ENCODE peak calls at places on chromosomes 13 and 19, in six cellular contexts. N is kidney tubule cell; F is stimulated activated CD4-positive, alpha-beta T cell treated with anti-CD3 and anti-CD28 coated beads, Interleukin-1b, Interleukin-23, amount 100 ng/mL, for 24 hours; Y is stimulated activated CD8-positive, alpha-beta memory T cell treated with anti-CD3 and anti-CD28 coated beads, Interleukin-15, amount 100 ng/mL, for 1 hour; E is naive thymus-derived CD4-positive, alpha-beta T cell; R is AG20443. T is an unnamed sample.

GRCh38 chr19:28465317-28466086 is 747.4 kb downstream of the UQCRFS1 start:
- DNase-seq in E (no peak), R (peak), Y (no peak), N (peak), F (no peak), T (no peak)

GRCh38 chr19:44876930-44877530 is 14.0 kb upstream of the TOMM40 start:
- DNase-seq in E (no peak), R (no peak), N (no peak), F (no peak), Y (no peak), T (no peak)

GRCh38 chr13:111532111-111532510 is 211.7 kb downstream of the TEX29 start:
- DNase-seq in F (no peak), N (no peak), Y (no peak), R (no peak), E (no peak), T (no peak)

GRCh38 chr19:390386-391198 is 18.4 kb downstream of the C2CD4C start:
- DNase-seq in R (no peak), F (no peak), E (no peak), Y (no peak), N (no peak), T (no peak)

GRCh38 chr19:15640294-15640903 is at the start of gene CYP4F3:
- DNase-seq in Y (no peak), N (peak), F (no peak), E (no peak), R (no peak), T (no peak)

GRCh38 chr13:113105032-113105993 is at the start of gene F7:
- DNase-seq in E (no peak), R (peak), F (no peak), N (no peak), Y (no peak), T (no peak)

GRCh38 chr19:405138-405965 is 3.6 kb downstream of the C2CD4C start:
- DNase-seq in E (no peak), R (no peak), F (no peak), N (no peak), Y (no peak), T (no peak)

GRCh38 chr13:70613295-70613694 is 505.0 kb upstream of the KLHL1 start:
- DNase-seq in Y (no peak), N (no peak), R (no peak), E (no peak), F (no peak), T (no peak)

GRCh38 chr19:19544257-19545127 is 6.4 kb downstream of the CILP2 start:
- DNase-seq in Y (no peak), F (no peak), R (no peak), N (no peak), E (no peak), T (no peak)

GRCh38 chr19:15299568-15300409 is 32.5 kb downstream of the BRD4 start:
- DNase-seq in R (peak), E (no peak), F (no peak), Y (no peak), N (peak), T (no peak)

GRCh38 chr19:55016017-55016416 is 22.0 kb downstream of the GP6 start:
- DNase-seq in N (no peak), Y (no peak), F (no peak), E (no peak), R (no peak), T (no peak)

GRCh38 chr13:81458211-81458610 is 1117.3 kb upstream of the SPRY2 start:
- DNase-seq in R (no peak), F (no peak), Y (no peak), N (peak), E (no peak), T (no peak)

GRCh38 chr13:65166675-65167074 is 2063.5 kb downstream of the PCDH9 start:
- DNase-seq in F (no peak), R (no peak), E (no peak), Y (no peak), N (no peak), T (no peak)

GRCh38 chr13:32001392-32001768 is 30.2 kb upstream of the FRY start:
- DNase-seq in Y (no peak), N (peak), F (no peak), E (no peak), R (peak), T (no peak)

GRCh38 chr13:85896516-85897450 is 97.6 kb upstream of the SLITRK6 start:
- DNase-seq in F (no peak), Y (no peak), R (no peak), E (no peak), N (no peak), T (no peak)

GRCh38 chr19:389246-389934 is 19.6 kb downstream of the C2CD4C start:
- DNase-seq in N (no peak), Y (no peak), R (no peak), E (no peak), F (no peak), T (no peak)

GRCh38 chr13:46182491-46182877 is 507 bp upstream of the LCP1 start:
- DNase-seq in R (no peak), N (no peak), E (peak), F (no peak), Y (no peak), T (no peak)

GRCh38 chr13:34162545-34162936 is 344.6 kb downstream of the RFC3 start:
- DNase-seq in R (peak), Y (no peak), N (peak), E (no peak), F (no peak), T (no peak)

GRCh38 chr13:84553252-84553651 is 671.0 kb upstream of the SLITRK1 start:
- DNase-seq in R (no peak), N (no peak), Y (no peak), F (no peak), E (no peak), T (no peak)

GRCh38 chr13:113843864-113844556 is 19.9 kb downstream of the GAS6 start:
- DNase-seq in R (no peak), N (no peak), F (no peak), Y (no peak), E (no peak), T (no peak)

GRCh38 chr13:106104281-106104901 is 431.1 kb downstream of the EFNB2 start:
- DNase-seq in R (peak), F (no peak), E (no peak), Y (no peak), N (peak), T (no peak)

GRCh38 chr13:26590951-26591350 is 33.5 kb downstream of the WASF3 start:
- DNase-seq in F (no peak), R (no peak), Y (no peak), N (no peak), E (no peak), T (no peak)

GRCh38 chr19:38723606-38724379 is 20.5 kb downstream of the CAPN12 start:
- DNase-seq in R (no peak), F (no peak), Y (no peak), E (no peak), N (no peak), T (no peak)

GRCh38 chr13:33992891-33993336 is 175.0 kb downstream of the RFC3 start:
- DNase-seq in F (no peak), E (no peak), Y (no peak), N (no peak), R (no peak), T (no peak)

GRCh38 chr13:40963927-40964326 is 55.2 kb downstream of the ELF1 start:
- DNase-seq in Y (no peak), R (peak), N (peak), F (no peak), E (no peak), T (no peak)

GRCh38 chr13:98216135-98216565 is 39.1 kb upstream of the RNF113B start:
- DNase-seq in F (no peak), R (peak), Y (no peak), E (no peak), N (peak), T (no peak)

GRCh38 chr19:2014081-2014693 is 1.3 kb downstream of the BTBD2 start:
- DNase-seq in Y (no peak), N (no peak), R (no peak), E (no peak), F (no peak), T (no peak)

GRCh38 chr19:48989701-48990291 is 3.3 kb downstream of the GYS1 start:
- DNase-seq in E (no peak), F (no peak), N (no peak), R (no peak), Y (no peak), T (no peak)

GRCh38 chr13:113651511-113652403 is 6.2 kb downstream of the ATP4B start:
- DNase-seq in Y (no peak), F (no peak), E (no peak), R (no peak), N (no peak), T (no peak)

GRCh38 chr19:35114656-35115537 is 726 bp upstream of the FXYD3 start:
- DNase-seq in E (peak), R (peak), Y (peak), F (peak), N (peak), T (peak)

GRCh38 chr13:48006396-48006795 is 5.3 kb upstream of the SUCLA2 start:
- DNase-seq in R (no peak), N (peak), F (no peak), Y (no peak), E (no peak), T (no peak)

GRCh38 chr13:100269837-100270236 is 180.9 kb downstream of the PCCA start:
- DNase-seq in N (peak), Y (no peak), R (peak), F (no peak), E (no peak), T (no peak)

GRCh38 chr19:49427855-49428546 is 2.8 kb downstream of the GFY start:
- DNase-seq in E (no peak), R (peak), N (peak), F (no peak), Y (no peak), T (no peak)

GRCh38 chr19:7953060-7953459 is 9.6 kb upstream of the TIMM44 start:
- DNase-seq in E (no peak), R (peak), F (no peak), Y (no peak), N (peak), T (no peak)

GRCh38 chr13:33236021-33236420 is 49.5 kb downstream of the STARD13 start:
- DNase-seq in E (no peak), N (peak), Y (no peak), F (no peak), R (peak), T (no peak)

GRCh38 chr13:94335786-94336357 is 143.6 kb downstream of the DCT start:
- DNase-seq in E (no peak), Y (no peak), R (no peak), F (no peak), N (peak), T (no peak)

GRCh38 chr13:112879283-112879833 is 89.7 kb upstream of the MCF2L start:
- DNase-seq in Y (no peak), R (no peak), N (no peak), F (no peak), E (no peak), T (peak)

GRCh38 chr19:45601524-45602522 is at the start of gene GPR4:
- DNase-seq in Y (no peak), E (no peak), R (peak), F (no peak), N (no peak), T (no peak)

GRCh38 chr19:48918801-48919247 is 14.7 kb upstream of the DHDH start:
- DNase-seq in Y (no peak), R (peak), F (no peak), E (no peak), N (no peak), T (no peak)